ENCODE peak calls at places on chromosomes 2 and 18, in nine cellular contexts. C is Caco-2; D is CD4-positive, CD25-positive, alpha-beta regulatory T cell; O is astrocyte; W is PC-3; G is tibial nerve; V is right cardiac atrium; R is neuronal stem cell; K is body of pancreas. F is an unnamed sample.

GRCh38 chr2:134912406-134912805 is 6.2 kb upstream of the CCNT2 start:
- DNase-seq in O (peak; percentile 47), V (no peak), D (no peak), R (no peak), G (no peak), W (peak; percentile 86), C (no peak), K (no peak), F (no peak)

GRCh38 chr2:128735296-128735960 is 416.8 kb upstream of the HS6ST1 start:
- DNase-seq in G (no peak), W (no peak), R (no peak), V (no peak), D (no peak), K (no peak), C (no peak), O (no peak), F (no peak)

GRCh38 chr2:17298453-17298852 is 219.8 kb downstream of the RAD51AP2 start:
- DNase-seq in D (no peak), K (no peak), V (no peak), G (no peak), W (no peak), C (no peak), O (peak; percentile 46), R (no peak), F (no peak)

GRCh38 chr2:168518555-168519066 is 62.5 kb downstream of the CERS6 start:
- DNase-seq in W (no peak), V (no peak), K (no peak), D (no peak), O (peak; percentile 73), R (peak; percentile 40), G (no peak), C (no peak), F (no peak)

GRCh38 chr18:8616026-8616401 is 6.8 kb downstream of the RAB12 start:
- DNase-seq in G (no peak), R (no peak), C (no peak), K (no peak), D (no peak), V (no peak), O (peak; percentile 26), W (peak; percentile 48), F (peak; percentile 44)

GRCh38 chr2:70962211-70962884 is 16.1 kb upstream of the ANKRD53 start:
- DNase-seq in V (no peak), O (no peak), R (no peak), D (no peak), W (no peak), G (no peak), K (no peak), C (no peak), F (no peak)

GRCh38 chr2:238720232-238720672 is 127.6 kb upstream of the TWIST2 start:
- DNase-seq in G (peak; percentile 43), V (no peak), C (no peak), R (peak; percentile 35), K (peak; percentile 52), O (no peak), D (peak; percentile 42), W (peak; percentile 71), F (peak; percentile 70)

GRCh38 chr18:3508576-3509559 is 58.9 kb downstream of the TGIF1 start:
- DNase-seq in C (no peak), W (no peak), R (no peak), V (no peak), D (no peak), G (no peak), O (no peak), K (no peak), F (no peak)

GRCh38 chr18:58497845-58498244 is 131.0 kb downstream of the ALPK2 start:
- DNase-seq in C (no peak), R (no peak), D (no peak), V (no peak), W (peak; percentile 32), K (no peak), G (no peak), O (peak; percentile 33), F (no peak)

GRCh38 chr2:44620189-44620990 is 258.6 kb downstream of the CAMKMT start:
- DNase-seq in D (no peak), V (no peak), K (no peak), R (no peak), G (no peak), C (no peak), O (no peak), W (peak; percentile 28), F (no peak)

GRCh38 chr2:30225131-30225762 is 6.1 kb upstream of the LBH start:
- DNase-seq in R (no peak), W (no peak), K (no peak), O (peak; percentile 86), V (no peak), G (no peak), C (no peak), D (peak; percentile 86), F (no peak)

DNA sequence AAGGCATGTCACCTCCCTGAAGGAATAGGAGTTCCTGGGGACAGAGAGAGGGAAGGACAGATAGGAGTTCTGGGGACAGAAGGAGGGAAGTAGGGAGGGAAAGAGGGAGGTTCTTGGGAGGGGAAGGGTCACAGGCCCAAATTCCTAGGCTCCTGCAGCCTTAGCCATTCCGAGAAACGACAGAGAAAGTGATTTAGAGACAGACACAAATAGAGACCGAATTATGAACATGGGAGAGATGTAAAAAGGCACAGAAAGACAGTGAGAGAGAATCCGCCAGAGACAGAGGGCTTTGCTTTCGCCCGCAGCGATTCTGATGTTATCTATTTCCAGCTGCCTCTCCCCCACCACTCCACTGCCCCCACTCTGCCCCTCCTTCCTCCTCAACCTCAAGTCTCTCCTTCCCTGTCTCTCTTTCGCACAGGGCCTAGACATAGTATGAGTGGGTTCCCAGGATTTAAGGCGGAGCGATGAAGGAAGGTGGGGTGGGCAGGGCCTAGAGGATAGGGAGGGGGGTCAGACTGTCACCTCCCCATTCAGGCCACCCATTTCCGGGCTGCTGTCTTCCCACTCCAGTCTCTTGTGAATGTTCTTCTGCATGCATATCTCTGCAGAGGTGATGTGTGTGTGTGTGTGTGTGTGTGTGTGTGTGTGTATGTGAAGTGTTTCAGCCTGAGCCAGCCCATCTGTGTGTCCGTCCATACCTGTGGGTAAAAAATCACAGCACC is 3.3 kb upstream of the WNT6 start:
- DNase-seq in O (no peak), G (no peak), D (no peak), K (no peak), W (no peak), V (no peak), R (no peak), C (peak; percentile 60), F (no peak)
- H3K4me3 ChIP-seq in O (no peak overlapping the region), G (no peak overlapping the region), D (no peak overlapping the region), K (no peak overlapping the region), W (no peak overlapping the region), V (no peak overlapping the region), R (no peak overlapping the region), C (no peak overlapping the region), F (no peak overlapping the region)

DNA sequence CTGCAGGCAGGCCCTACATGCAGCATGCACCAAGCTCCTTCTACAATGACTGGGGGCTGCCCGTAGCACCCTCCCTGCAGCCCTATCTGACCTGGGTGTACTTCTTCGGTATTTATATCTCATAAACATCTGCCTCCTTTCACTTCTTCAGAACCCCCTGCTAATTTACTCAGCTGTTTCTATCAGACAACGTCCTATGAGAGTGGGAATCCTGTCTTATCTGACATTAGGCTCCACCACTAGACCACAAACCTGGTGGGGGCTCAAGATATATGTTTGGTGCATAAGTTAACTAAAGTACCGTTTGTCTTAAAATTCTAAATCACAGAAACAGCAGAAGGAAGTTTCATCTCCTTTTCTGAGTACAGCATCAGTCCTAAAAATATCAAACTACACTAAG is 10.6 kb downstream of the HSBP1L1 start:
- DNase-seq in W (no peak), G (no peak), V (no peak), K (no peak), R (no peak), O (no peak), D (no peak), C (no peak), F (no peak)
- H3K4me1 ChIP-seq in W (no peaks in the 10 kb centered on the region), G (no peaks in the 10 kb centered on the region), V (no peaks in the 10 kb centered on the region), K (peaks cover 8% of the 10 kb centered on the region), R (no peaks in the 10 kb centered on the region), O (no peaks in the 10 kb centered on the region), D (no peaks in the 10 kb centered on the region), C (no peaks in the 10 kb centered on the region), F (no peaks in the 10 kb centered on the region)

GRCh38 chr2:236397681-236398080 is 133.5 kb upstream of the ASB18 start:
- DNase-seq in D (no peak), W (no peak), R (no peak), V (no peak), G (no peak), C (no peak), K (no peak), O (no peak), F (no peak)

GRCh38 chr2:236396818-236397350 is 132.7 kb upstream of the ASB18 start:
- DNase-seq in O (no peak), C (no peak), W (no peak), V (no peak), R (no peak), K (no peak), D (no peak), G (no peak), F (no peak)

GRCh38 chr2:236400046-236400574 is 135.9 kb upstream of the ASB18 start:
- DNase-seq in W (no peak), D (no peak), G (no peak), C (no peak), O (no peak), V (no peak), K (no peak), R (no peak), F (no peak)

GRCh38 chr2:236400594-236401360 is 136.6 kb upstream of the ASB18 start:
- DNase-seq in O (no peak), G (no peak), V (no peak), C (no peak), K (no peak), D (no peak), R (no peak), W (no peak), F (no peak)

GRCh38 chr2:236399409-236399808 is 135.2 kb upstream of the ASB18 start:
- DNase-seq in O (no peak), G (no peak), K (no peak), D (no peak), V (no peak), C (no peak), R (no peak), W (no peak), F (no peak)
- H3K4me3 ChIP-seq in O (no peak overlapping the region), G (no peak overlapping the region), K (no peak overlapping the region), D (no peak overlapping the region), V (no peak overlapping the region), C (no peak overlapping the region), R (no peak overlapping the region), W (no peak overlapping the region), F (no peak overlapping the region)

GRCh38 chr2:227180770-227181169 is 16.3 kb downstream of the COL4A3 start:
- DNase-seq in C (no peak), G (no peak), R (no peak), V (no peak), K (no peak), W (no peak), D (no peak), O (no peak), F (no peak)

GRCh38 chr2:227186751-227187150 is 22.3 kb downstream of the COL4A3 start:
- DNase-seq in D (no peak), O (no peak), R (no peak), G (no peak), V (no peak), C (no peak), K (no peak), W (no peak), F (no peak)

GRCh38 chr2:227182765-227183164 is 18.3 kb downstream of the COL4A3 start:
- DNase-seq in V (no peak), R (no peak), O (no peak), D (no peak), K (no peak), C (no peak), W (no peak), G (no peak), F (no peak)

GRCh38 chr2:227185616-227186015 is 21.2 kb downstream of the COL4A3 start:
- DNase-seq in K (no peak), O (no peak), C (no peak), R (no peak), G (no peak), V (no peak), D (no peak), W (no peak), F (peak; percentile 50)

GRCh38 chr2:227183657-227184367 is 19.4 kb downstream of the COL4A3 start:
- DNase-seq in W (no peak), G (no peak), R (no peak), K (no peak), D (no peak), V (no peak), C (no peak), O (peak; percentile 59), F (no peak)
- H3K4me1 ChIP-seq in W (peaks cover 13% of the 10 kb centered on the region), G (no peaks in the 10 kb centered on the region), R (no peaks in the 10 kb centered on the region), K (peaks cover 11% of the 10 kb centered on the region), D (no peaks in the 10 kb centered on the region), V (peaks cover 9% of the 10 kb centered on the region), C (no peaks in the 10 kb centered on the region), O (peaks cover 2% of the 10 kb centered on the region), F (peaks cover 26% of the 10 kb centered on the region)

F was measured in HAP-1.